ENCODE peak calls at places on chromosome 1, in eight cellular contexts. H, N, B, I, K, X, D and G are unnamed samples.

GRCh38 chr1:46285730-46286477 is 17.5 kb downstream of the LRRC41 start:
- DNase-seq in B (no peak), X (no peak), N (no peak), I (no peak), D (no peak), H (no peak), K (no peak), G (no peak)

GRCh38 chr1:56095924-56096655 is 483.3 kb downstream of the PLPP3 start:
- DNase-seq in I (no peak), D (no peak), K (no peak), B (peak), H (no peak), X (peak), N (no peak), G (no peak)

GRCh38 chr1:74245168-74245753 is 10.1 kb downstream of the TNNI3K start:
- DNase-seq in N (no peak), B (peak), D (no peak), K (no peak), H (no peak), I (no peak), X (no peak), G (no peak)

GRCh38 chr1:11059166-11059989 is 440 bp downstream of the SRM start:
- DNase-seq in H (no peak), X (peak), B (peak), D (peak), K (no peak), I (no peak), N (no peak), G (no peak)

GRCh38 chr1:203534012-203534411 is 40.1 kb downstream of the OPTC start:
- DNase-seq in B (no peak), X (no peak), K (no peak), I (no peak), H (no peak), N (no peak), D (no peak), G (no peak)

GRCh38 chr1:42962641-42963377 is 4.1 kb upstream of the SLC2A1 start:
- DNase-seq in I (no peak), K (no peak), N (no peak), X (peak), D (no peak), H (no peak), B (no peak), G (no peak)

GRCh38 chr1:78223417-78224215 is 177.8 kb downstream of the GIPC2 start:
- DNase-seq in D (no peak), H (peak), K (no peak), I (no peak), B (peak), N (no peak), X (peak), G (no peak)

GRCh38 chr1:10514490-10515235 is 39.9 kb downstream of the PEX14 start:
- DNase-seq in I (no peak), D (peak), B (peak), N (no peak), K (no peak), X (peak), H (no peak), G (no peak)

GRCh38 chr1:231202125-231202633 is 38.8 kb upstream of the GNPAT start:
- DNase-seq in N (no peak), X (no peak), I (no peak), K (peak), D (peak), H (no peak), B (no peak), G (no peak)

GRCh38 chr1:5585256-5585655 is 407.0 kb downstream of the NPHP4 start:
- DNase-seq in H (no peak), K (peak), B (no peak), D (no peak), I (no peak), X (no peak), N (no peak), G (no peak)